ENCODE peak calls at places on chromosomes 12 and 14, in four cellular contexts. J, X, R and O are unnamed samples.

GRCh38 chr12:115752913-115753726 is 524.4 kb downstream of the MED13L start:
- DNase-seq in R (no peak), J (no peak), X (peak), O (peak)

GRCh38 chr14:68514611-68515194 is 278.2 kb downstream of the ZFP36L1 start:
- DNase-seq in J (no peak), X (no peak), R (no peak), O (no peak)

GRCh38 chr12:121059031-121059898 is 20.2 kb upstream of the OASL start:
- DNase-seq in R (peak), J (no peak), X (no peak), O (no peak)

GRCh38 chr12:123705935-123706334 is 6.2 kb upstream of the ATP6V0A2 start:
- DNase-seq in X (peak), R (no peak), J (no peak), O (no peak)

GRCh38 chr12:62632521-62632920 is 165.9 kb downstream of the MON2 start:
- DNase-seq in X (no peak), J (no peak), R (peak), O (peak)

GRCh38 chr12:70091021-70091521 is 152.2 kb upstream of the CNOT2 start:
- DNase-seq in J (no peak), R (no peak), X (no peak), O (no peak)

GRCh38 chr14:70254476-70254961 is 65.8 kb upstream of the SLC8A3 start:
- DNase-seq in R (peak), J (no peak), X (no peak), O (peak)

GRCh38 chr14:76191297-76191696 is 39.6 kb downstream of the GPATCH2L start:
- DNase-seq in X (no peak), J (no peak), R (no peak), O (no peak)

GRCh38 chr12:71312767-71313375 is 126.7 kb upstream of the LGR5 start:
- DNase-seq in R (no peak), J (no peak), X (no peak), O (peak)

GRCh38 chr14:39322807-39323206 is 89.1 kb downstream of the MIA2 start:
- DNase-seq in J (no peak), R (no peak), X (no peak), O (peak)

GRCh38 chr12:23640754-23641153 is 308.7 kb downstream of the SOX5 start:
- DNase-seq in X (no peak), J (no peak), R (no peak), O (no peak)

GRCh38 chr14:21241218-21241819 is 27.9 kb downstream of the HNRNPC start:
- DNase-seq in J (no peak), R (no peak), X (no peak), O (no peak)

GRCh38 chr12:47985596-47986265 is 18.5 kb downstream of the COL2A1 start:
- DNase-seq in R (no peak), J (no peak), X (no peak), O (no peak)

GRCh38 chr12:105740970-105741725 is 397.6 kb downstream of the NUAK1 start:
- DNase-seq in X (no peak), R (no peak), J (no peak), O (peak)

GRCh38 chr12:54082402-54082892 is 28.8 kb downstream of the HOXC4 start:
- DNase-seq in J (no peak), X (no peak), R (peak), O (peak)

GRCh38 chr14:100885196-100886030 is 18.1 kb downstream of the RTL1 start:
- DNase-seq in J (no peak), X (no peak), R (no peak), O (no peak)

GRCh38 chr12:106123551-106123991 is 15.2 kb downstream of the NUAK1 start:
- DNase-seq in R (no peak), J (no peak), X (no peak), O (no peak)

GRCh38 chr12:62761658-62762057 is 173.3 kb downstream of the PPM1H start:
- DNase-seq in J (no peak), R (no peak), X (no peak), O (no peak)

GRCh38 chr14:94009767-94010166 is 12.7 kb downstream of the CCDC197 start:
- DNase-seq in X (no peak), J (no peak), R (no peak), O (peak)

GRCh38 chr12:1346126-1346525 is 248.3 kb downstream of the FBXL14 start:
- DNase-seq in R (no peak), J (no peak), X (no peak), O (peak)

GRCh38 chr14:90274808-90275454 is 18.6 kb downstream of the PSMC1 start:
- DNase-seq in J (no peak), X (no peak), R (peak), O (peak)

GRCh38 chr14:23984891-23985607 is 3.7 kb upstream of the DHRS4L2 start:
- DNase-seq in J (no peak), X (peak), R (no peak), O (peak)

GRCh38 chr12:107196681-107197080 is 103.3 kb upstream of the CRY1 start:
- DNase-seq in X (no peak), R (no peak), J (no peak), O (peak)

GRCh38 chr12:47802312-47802711 is 17.4 kb downstream of the HDAC7 start:
- DNase-seq in X (no peak), R (no peak), J (no peak), O (no peak)